ENCODE peak calls at places on chromosomes 11 and 22, in six cellular contexts. R is activated CD8-positive, alpha-beta T cell treated with anti-CD3 and anti-CD28 coated beads for 36 hours; P is fibroblast of pulmonary artery; V is Calu3; J is bronchial epithelial cell; I is ascending aorta. O is an unnamed sample.

GRCh38 chr22:26585104-26585790 is 4.7 kb downstream of the TPST2 start:
- DNase-seq in R (peak), P (peak), V (no peak), J (peak), I (peak), O (no peak)

GRCh38 chr22:48477031-48477721 is 1350.5 kb downstream of the BRD1 start:
- DNase-seq in R (no peak), P (no peak), V (no peak), J (no peak), I (no peak), O (peak)

GRCh38 chr11:1998861-1999260 is 1.2 kb upstream of the H19 start:
- DNase-seq in R (no peak), P (no peak), V (no peak), J (no peak), I (no peak), O (no peak)

GRCh38 chr22:47195156-47195675 is 432.8 kb downstream of the TBC1D22A start:
- DNase-seq in R (no peak), P (no peak), V (no peak), J (no peak), I (peak), O (no peak)

GRCh38 chr11:33751878-33752277 is 15.7 kb upstream of the CD59 start:
- DNase-seq in R (no peak), P (no peak), V (no peak), J (no peak), I (no peak), O (no peak)

GRCh38 chr11:12088531-12088930 is 21.9 kb upstream of the MICAL2 start:
- DNase-seq in R (no peak), P (no peak), V (no peak), J (no peak), I (peak), O (no peak)

GRCh38 chr22:26403827-26404226 is 25.2 kb upstream of the ASPHD2 start:
- DNase-seq in R (no peak), P (no peak), V (no peak), J (no peak), I (no peak), O (no peak)

GRCh38 chr22:49042066-49042465 is 785.6 kb downstream of the BRD1 start:
- DNase-seq in R (no peak), P (no peak), V (no peak), J (no peak), I (no peak), O (no peak)

GRCh38 chr11:128135451-128135850 is 451.9 kb downstream of the ETS1 start:
- DNase-seq in R (no peak), P (peak), V (peak), J (no peak), I (no peak), O (no peak)

GRCh38 chr22:24421428-24421931 is 5.9 kb upstream of the ADORA2A start:
- DNase-seq in R (peak), P (no peak), V (peak), J (no peak), I (no peak), O (no peak)

GRCh38 chr11:17263803-17264202 is 12.7 kb upstream of the NUCB2 start:
- DNase-seq in R (no peak), P (peak), V (no peak), J (peak), I (no peak), O (no peak)

GRCh38 chr11:128865490-128865889 is 1.6 kb downstream of the KCNJ1 start:
- DNase-seq in R (no peak), P (no peak), V (no peak), J (peak), I (no peak), O (no peak)

GRCh38 chr11:107928767-107929507 is 689 bp downstream of the RAB39A start:
- DNase-seq in R (peak), P (no peak), V (no peak), J (no peak), I (no peak), O (no peak)

GRCh38 chr22:48717883-48718817 is 1109.5 kb downstream of the BRD1 start:
- DNase-seq in R (peak), P (no peak), V (no peak), J (no peak), I (no peak), O (no peak)

GRCh38 chr11:74154621-74155281 is 16.1 kb downstream of the C2CD3 start:
- DNase-seq in R (no peak), P (peak), V (no peak), J (no peak), I (no peak), O (no peak)

GRCh38 chr11:19576054-19576453 is 136.6 kb upstream of the NAV2 start:
- DNase-seq in R (no peak), P (no peak), V (no peak), J (no peak), I (no peak), O (no peak)

GRCh38 chr11:33402066-33402465 is 144.9 kb downstream of the HIPK3 start:
- DNase-seq in R (no peak), P (no peak), V (no peak), J (no peak), I (no peak), O (no peak)

GRCh38 chr11:62799486-62799885 is 5.8 kb downstream of the NXF1 start:
- DNase-seq in R (no peak), P (no peak), V (no peak), J (no peak), I (no peak), O (no peak)
- TF ChIP-seq CTCF in R (no peak), P (no peak), V (no peak), J (no peak), I (no peak), O (no peak)

DNA sequence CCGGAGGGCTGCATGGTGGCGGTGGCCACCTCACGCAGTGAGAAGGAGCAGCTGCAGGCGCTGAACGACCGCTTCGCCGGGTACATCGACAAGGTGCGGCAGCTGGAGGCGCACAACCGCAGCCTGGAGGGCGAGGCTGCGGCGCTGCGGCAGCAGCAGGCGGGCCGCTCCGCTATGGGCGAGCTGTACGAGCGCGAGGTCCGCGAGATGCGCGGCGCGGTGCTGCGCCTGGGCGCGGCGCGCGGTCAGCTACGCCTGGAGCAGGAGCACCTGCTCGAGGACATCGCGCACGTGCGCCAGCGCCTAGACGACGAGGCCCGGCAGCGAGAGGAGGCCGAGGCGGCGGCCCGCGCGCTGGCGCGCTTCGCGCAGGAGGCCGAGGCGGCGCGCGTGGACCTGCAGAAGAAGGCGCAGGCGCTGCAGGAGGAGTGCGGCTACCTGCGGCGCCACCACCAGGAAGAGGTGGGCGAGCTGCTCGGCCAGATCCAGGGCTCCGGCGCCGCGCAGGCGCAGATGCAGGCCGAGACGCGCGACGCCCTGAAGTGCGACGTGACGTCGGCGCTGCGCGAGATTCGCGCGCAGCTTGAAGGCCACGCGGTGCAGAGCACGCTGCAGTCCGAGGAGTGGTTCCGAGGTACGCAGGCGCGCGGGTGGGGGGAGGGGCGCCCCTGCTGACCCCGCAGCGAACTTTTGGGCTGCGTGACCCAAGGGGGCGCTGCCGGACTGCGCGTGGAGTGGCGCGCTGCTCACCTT is 670 bp downstream of the NEFH start:
- DNase-seq in R (peak), P (peak), V (no peak), J (peak), I (no peak), O (no peak)
- TF ChIP-seq CTCF in R (peak), P (no peak), V (no peak), J (no peak), I (no peak), O (peak)

GRCh38 chr11:26276798-26277424 is 55.0 kb upstream of the ANO3 start:
- DNase-seq in R (peak), P (peak), V (peak), J (peak), I (peak), O (no peak)

GRCh38 chr11:26283852-26284421 is 48.0 kb upstream of the ANO3 start:
- DNase-seq in R (no peak), P (no peak), V (no peak), J (no peak), I (no peak), O (no peak)

GRCh38 chr11:26278354-26278753 is 53.6 kb upstream of the ANO3 start:
- DNase-seq in R (no peak), P (no peak), V (no peak), J (no peak), I (no peak), O (no peak)
- TF ChIP-seq CTCF in R (no peak), P (no peak), V (no peak), J (no peak), I (no peak), O (no peak)

DNA sequence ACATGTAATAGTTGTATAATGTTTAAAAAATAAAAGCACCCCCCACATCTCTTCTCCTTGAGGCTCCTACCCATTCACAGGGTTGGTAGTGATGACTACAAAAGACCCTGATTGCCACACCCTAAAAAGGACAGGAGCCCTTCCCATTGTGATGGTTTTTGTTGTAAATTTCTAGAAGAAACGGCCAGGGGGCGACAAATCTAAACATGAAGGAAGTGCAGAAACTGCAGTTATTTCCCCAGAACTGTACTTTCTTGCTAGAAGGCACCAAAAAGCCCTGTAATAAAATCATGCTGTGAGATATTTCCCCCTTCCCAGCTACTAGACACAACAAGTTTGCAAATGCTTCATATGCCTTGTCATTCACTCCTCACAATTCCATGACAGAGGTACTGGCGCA is 10.8 kb downstream of the PRR5L start:
- DNase-seq in R (peak), P (peak), V (no peak), J (peak), I (no peak), O (no peak)
- TF ChIP-seq CTCF in R (no peak), P (peak), V (no peak), J (peak), I (peak), O (peak)

GRCh38 chr22:40478456-40479125 is 108.2 kb downstream of the SGSM3 start:
- DNase-seq in R (no peak), P (no peak), V (no peak), J (no peak), I (no peak), O (no peak)

GRCh38 chr22:40479887-40480538 is 109.6 kb downstream of the SGSM3 start:
- DNase-seq in R (no peak), P (peak), V (no peak), J (peak), I (no peak), O (no peak)

GRCh38 chr22:40480996-40481395 is 110.6 kb downstream of the SGSM3 start:
- DNase-seq in R (no peak), P (no peak), V (no peak), J (no peak), I (no peak), O (no peak)

GRCh38 chr22:40477683-40478348 is 107.4 kb downstream of the SGSM3 start:
- DNase-seq in R (no peak), P (no peak), V (no peak), J (no peak), I (no peak), O (no peak)

DNA sequence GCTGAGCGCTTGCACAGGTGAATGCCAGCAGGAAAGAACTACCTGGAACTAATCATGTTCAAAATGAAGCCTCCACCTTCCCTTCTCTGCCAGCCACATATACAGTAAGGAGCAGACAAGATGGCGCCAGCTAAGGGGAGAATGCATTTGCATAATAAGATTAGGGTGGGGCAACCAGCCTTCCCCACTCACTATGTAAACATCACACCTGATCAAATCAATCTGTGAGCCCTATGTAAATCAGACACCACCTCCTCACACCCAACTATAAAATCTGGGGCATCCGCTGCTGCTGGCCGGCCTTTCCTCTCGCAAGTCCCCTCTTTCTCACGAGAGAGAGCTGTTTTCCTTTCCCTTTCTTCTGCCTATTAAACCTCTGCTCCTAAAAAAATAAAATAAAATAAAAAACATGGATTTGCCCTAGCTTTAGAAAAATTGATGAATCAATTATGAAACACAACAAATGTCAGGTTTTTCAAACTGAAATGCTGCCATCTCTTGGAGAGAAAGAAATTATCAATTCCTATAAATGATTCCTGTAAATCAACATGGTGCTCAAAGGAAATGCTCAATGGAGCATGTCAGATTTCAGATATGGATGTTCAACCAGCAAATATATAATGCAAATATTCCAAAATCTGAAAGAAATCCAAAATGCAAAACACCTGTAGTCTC is 108.9 kb downstream of the SGSM3 start:
- DNase-seq in R (no peak), P (no peak), V (no peak), J (no peak), I (no peak), O (no peak)
- TF ChIP-seq CTCF in R (peak), P (no peak), V (no peak), J (no peak), I (no peak), O (no peak)

DNA sequence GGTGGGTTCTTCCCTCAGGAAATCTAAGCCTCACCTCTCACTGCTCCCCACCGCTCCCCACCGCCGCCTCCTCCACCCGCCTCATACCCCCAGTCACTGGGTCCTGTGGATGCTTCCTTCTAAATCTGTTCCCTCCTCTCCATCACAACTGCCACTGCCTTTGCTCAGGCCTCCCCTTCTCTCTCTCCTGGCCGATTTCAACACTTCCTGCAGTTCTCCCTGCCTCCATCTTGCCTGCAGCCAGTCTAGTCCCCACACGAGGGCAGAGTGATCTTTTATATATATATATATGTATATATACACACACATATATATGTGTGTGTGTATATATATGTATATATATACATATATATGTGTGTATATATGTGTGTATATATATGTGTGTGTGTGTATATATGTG is 27.8 kb downstream of the CREB3L1 start:
- DNase-seq in R (no peak), P (peak), V (no peak), J (peak), I (no peak), O (no peak)
- TF ChIP-seq CTCF in R (no peak), P (peak), V (no peak), J (peak), I (no peak), O (peak)

DNA sequence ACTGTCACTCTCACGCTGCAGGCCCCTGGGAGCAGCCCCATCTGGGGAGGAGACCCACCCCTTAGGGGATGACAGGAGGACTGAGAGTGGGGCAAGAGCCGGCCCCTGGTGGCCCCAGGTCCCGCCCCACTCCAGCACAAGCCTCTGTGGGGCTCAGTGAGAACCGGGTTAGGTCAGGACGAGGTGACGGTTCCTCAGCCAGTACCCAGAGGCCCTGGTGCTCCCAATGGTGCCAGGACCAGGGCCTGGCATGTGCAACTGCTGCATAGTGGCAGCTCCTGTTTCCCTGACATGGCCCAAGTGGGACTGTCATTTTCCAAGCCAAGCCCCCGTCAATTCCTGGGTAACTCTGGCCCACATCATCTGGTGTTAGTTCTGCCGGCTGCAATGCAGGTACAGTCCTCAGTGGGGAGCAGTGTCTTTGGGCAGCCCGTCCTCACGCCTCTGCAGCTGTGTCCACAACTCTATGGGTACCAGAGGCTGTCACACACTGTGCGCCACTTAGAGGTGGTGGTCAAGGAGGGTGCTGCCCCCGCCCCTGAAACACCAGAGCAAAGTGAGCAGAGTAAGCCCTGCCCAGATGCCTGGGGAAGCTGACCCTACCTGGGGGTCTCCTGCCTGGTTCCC is 15.9 kb downstream of the CHID1 start:
- DNase-seq in R (no peak), P (no peak), V (no peak), J (no peak), I (no peak), O (no peak)
- TF ChIP-seq CTCF in R (no peak), P (no peak), V (no peak), J (no peak), I (no peak), O (no peak)